ENCODE peak calls at places on chromosomes 6 and 20, in four cellular contexts. Y is fibroblast of villous mesenchyme, X is dorsolateral prefrontal cortex, H is choroid plexus epithelial cell. M is an unnamed sample.

GRCh38 chr6:44051516-44051915 is 75.7 kb downstream of the MRPL14 start:
- DNase-seq in Y (peak; percentile 81), X (no peak), H (peak; percentile 77), M (peak; percentile 72)

GRCh38 chr6:169998457-169998856 is 247.0 kb downstream of the ERMARD start:
- DNase-seq in Y (no peak), X (no peak), H (no peak), M (no peak)

GRCh38 chr6:111121789-111122350 is 34.6 kb downstream of the SLC16A10 start:
- DNase-seq in Y (no peak), X (no peak), H (no peak), M (no peak)

GRCh38 chr6:88134575-88134974 is 31.6 kb downstream of the CNR1 start:
- DNase-seq in Y (no peak), X (no peak), H (no peak), M (no peak)

GRCh38 chr6:112349915-112350314 is 2.8 kb downstream of the RFPL4B start:
- DNase-seq in Y (no peak), X (no peak), H (no peak), M (no peak)

GRCh38 chr6:85795966-85796365 is 153.3 kb upstream of the SYNCRIP start:
- DNase-seq in Y (no peak), X (no peak), H (no peak), M (no peak)

GRCh38 chr6:115885636-115886366 is 174.9 kb downstream of the FRK start:
- DNase-seq in Y (no peak), X (no peak), H (no peak), M (no peak)

GRCh38 chr20:3472105-3472504 is 1.3 kb downstream of the ATRN start:
- DNase-seq in Y (no peak), X (no peak), H (no peak), M (peak; percentile 11)

GRCh38 chr6:144194293-144194828 is 44.0 kb downstream of the STX11 start:
- DNase-seq in Y (no peak), X (no peak), H (peak; percentile 19), M (peak; percentile 49)

GRCh38 chr6:47362857-47363461 is 53.3 kb upstream of the TNFRSF21 start:
- DNase-seq in Y (no peak), X (no peak), H (no peak), M (no peak)

GRCh38 chr6:125067552-125067951 is 86.0 kb upstream of the TPD52L1 start:
- DNase-seq in Y (no peak), X (no peak), H (no peak), M (no peak)

DNA sequence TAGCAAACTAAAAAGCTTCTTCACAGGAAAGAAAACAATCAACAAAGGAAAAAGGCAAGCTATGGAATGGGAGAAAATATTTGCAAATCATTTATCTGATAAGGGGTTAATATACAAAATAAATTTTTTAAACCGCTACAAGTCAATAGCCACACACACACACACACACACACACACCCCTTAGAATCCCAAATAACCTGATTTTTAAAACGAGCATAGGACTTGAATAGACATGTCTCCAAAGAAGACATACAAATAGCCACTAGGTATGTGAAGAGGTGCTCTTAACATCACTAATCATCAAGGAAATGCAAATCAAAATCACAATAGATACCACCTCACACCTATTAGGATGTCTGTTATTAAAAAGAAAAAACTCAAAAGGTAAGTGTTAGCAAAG is 187.7 kb downstream of the TRIM27 start:
- DNase-seq in Y (no peak), X (no peak), H (no peak), M (peak; percentile 64)
- H3K4me3 ChIP-seq in Y (no peak overlapping the region), X (no peak overlapping the region), H (no peak overlapping the region), M (peak overlapping the region; percentile 33)

GRCh38 chr6:168014406-168014959 is 17.0 kb downstream of the KIF25 start:
- DNase-seq in Y (no peak), X (no peak), H (no peak), M (no peak)

GRCh38 chr6:168013250-168013915 is 15.9 kb downstream of the KIF25 start:
- DNase-seq in Y (no peak), X (no peak), H (no peak), M (no peak)

GRCh38 chr6:168009331-168009730 is 11.9 kb downstream of the KIF25 start:
- DNase-seq in Y (peak; percentile 33), X (no peak), H (peak; percentile 31), M (no peak)

GRCh38 chr6:168012431-168013249 is 15.2 kb downstream of the KIF25 start:
- DNase-seq in Y (no peak), X (no peak), H (no peak), M (no peak)

GRCh38 chr6:168011291-168011690 is 13.8 kb downstream of the KIF25 start:
- DNase-seq in Y (no peak), X (no peak), H (no peak), M (no peak)
- TF ChIP-seq CTCF in Y (no peak), X (no peak), H (no peak), M (no peak)

DNA sequence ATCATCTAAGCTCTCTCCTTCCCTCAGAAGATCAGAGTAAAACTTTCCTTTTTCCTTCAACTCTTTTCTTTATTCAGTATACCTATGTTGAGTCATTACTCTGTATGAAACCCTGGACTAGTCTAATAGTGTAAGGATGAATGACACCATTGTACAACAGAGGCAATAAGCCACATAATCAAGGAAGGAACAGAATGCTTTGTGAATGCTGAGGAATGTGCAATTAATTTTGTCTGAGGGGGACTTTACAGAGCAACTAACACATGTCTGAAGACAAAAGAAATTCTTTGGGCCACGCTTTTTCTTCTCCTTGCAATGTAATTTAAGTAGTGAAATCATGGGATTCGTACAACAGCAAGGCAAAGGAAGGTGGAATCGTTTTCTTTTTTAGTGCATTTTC is 90.1 kb upstream of the MTHFD1L start:
- DNase-seq in Y (no peak), X (no peak), H (no peak), M (no peak)
- H3K4me3 ChIP-seq in Y (no peak overlapping the region), X (no peak overlapping the region), H (no peak overlapping the region), M (no peak overlapping the region)

GRCh38 chr20:44788706-44789456 is 21.5 kb downstream of the RIMS4 start:
- DNase-seq in Y (no peak), X (no peak), H (no peak), M (no peak)

GRCh38 chr20:44784688-44785087 is 25.7 kb downstream of the RIMS4 start:
- DNase-seq in Y (no peak), X (no peak), H (no peak), M (no peak)

GRCh38 chr20:44787299-44787698 is 23.0 kb downstream of the RIMS4 start:
- DNase-seq in Y (no peak), X (no peak), H (no peak), M (no peak)

GRCh38 chr20:44781791-44782190 is 28.6 kb downstream of the RIMS4 start:
- DNase-seq in Y (no peak), X (no peak), H (no peak), M (peak; percentile 27)

DNA sequence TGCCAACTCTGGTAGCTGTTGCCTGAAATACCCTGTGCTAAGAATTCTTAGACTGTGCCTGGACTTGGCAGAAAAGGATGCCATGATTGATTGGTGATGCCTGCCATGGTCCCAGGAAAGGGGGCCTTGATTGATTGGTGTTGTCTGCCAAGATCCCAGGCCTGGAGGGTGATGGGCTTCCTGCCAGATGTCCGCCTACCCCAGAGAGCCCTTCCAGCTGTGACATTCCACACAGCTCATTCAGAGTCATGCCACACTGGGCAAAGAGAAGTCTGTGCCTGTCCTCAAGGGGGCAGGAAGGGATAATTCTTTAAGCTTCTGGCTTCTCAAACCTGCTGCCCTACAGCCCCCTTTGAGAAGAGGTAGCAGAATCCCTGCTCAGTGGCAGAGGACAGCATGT is 24.6 kb downstream of the RIMS4 start:
- DNase-seq in Y (no peak), X (no peak), H (no peak), M (peak; percentile 25)
- TF ChIP-seq CTCF in Y (no peak), X (no peak), H (no peak), M (no peak)

GRCh38 chr6:53741001-53741400 is 53.8 kb upstream of the LRRC1 start:
- DNase-seq in Y (no peak), X (no peak), H (no peak), M (no peak)

GRCh38 chr6:53737746-53738145 is 57.1 kb upstream of the LRRC1 start:
- DNase-seq in Y (no peak), X (no peak), H (no peak), M (peak; percentile 51)

GRCh38 chr6:53734473-53735299 is 60.1 kb upstream of the LRRC1 start:
- DNase-seq in Y (peak; percentile 93), X (no peak), H (peak; percentile 77), M (peak; percentile 94)

GRCh38 chr6:53731906-53732636 is 62.7 kb upstream of the LRRC1 start:
- DNase-seq in Y (peak; percentile 30), X (no peak), H (peak; percentile 35), M (no peak)

GRCh38 chr6:53735896-53736295 is 58.9 kb upstream of the LRRC1 start:
- DNase-seq in Y (no peak), X (no peak), H (no peak), M (no peak)
- H3K4me3 ChIP-seq in Y (no peak overlapping the region), X (no peak overlapping the region), H (no peak overlapping the region), M (no peak overlapping the region)

M was measured in epithelial cell of esophagus.